ENCODE peak calls at places on chromosomes 1 and 21, in six cellular contexts. U is activated CD8-positive, alpha-beta memory T cell treated with anti-CD3 and anti-CD28 coated beads, Interleukin-2, amount 50 U/mL, for 4 hours; J is AG04449; N is AG09319; M is NCI-H1694 treated with DMSO at 0.1 percent for 48 hours; P is GM06990. K is an unnamed sample.

GRCh38 chr1:96519851-96520281 is 201.7 kb upstream of the PTBP2 start:
- DNase-seq in U (no peak), J (no peak), N (no peak), M (no peak), P (no peak), K (no peak)

GRCh38 chr1:224430511-224431113 is 4.0 kb downstream of the WDR26 start:
- DNase-seq in U (peak), J (no peak), N (no peak), M (no peak), P (peak), K (no peak)

GRCh38 chr1:110235839-110236682 is 25.9 kb downstream of the KCNC4 start:
- DNase-seq in U (no peak), J (peak), N (peak), M (no peak), P (no peak), K (no peak)

GRCh38 chr1:218496561-218496960 is 151.4 kb downstream of the TGFB2 start:
- DNase-seq in U (no peak), J (peak), N (peak), M (no peak), P (no peak), K (peak)

GRCh38 chr1:198118136-198118535 is 38.7 kb upstream of the NEK7 start:
- DNase-seq in U (no peak), J (peak), N (peak), M (no peak), P (no peak), K (peak)

GRCh38 chr21:44583800-44584147 is 3.4 kb upstream of the KRTAP10-5 start:
- DNase-seq in U (no peak), J (no peak), N (no peak), M (no peak), P (no peak), K (no peak)

GRCh38 chr1:99397029-99397428 is 132.7 kb downstream of the PLPPR4 start:
- DNase-seq in U (no peak), J (no peak), N (no peak), M (no peak), P (no peak), K (no peak)

GRCh38 chr1:115665319-115665718 is 23.5 kb downstream of the VANGL1 start:
- DNase-seq in U (no peak), J (no peak), N (no peak), M (no peak), P (no peak), K (no peak)

GRCh38 chr1:32972814-32973428 is 8.3 kb upstream of the RNF19B start:
- DNase-seq in U (no peak), J (no peak), N (no peak), M (peak), P (no peak), K (no peak)

GRCh38 chr1:11059166-11059989 is 440 bp downstream of the SRM start:
- DNase-seq in U (peak), J (no peak), N (no peak), M (no peak), P (no peak), K (no peak)

GRCh38 chr1:86515597-86515996 is 31.3 kb upstream of the CLCA4 start:
- DNase-seq in U (no peak), J (no peak), N (no peak), M (no peak), P (no peak), K (no peak)

GRCh38 chr1:232602622-232603021 is 27.3 kb downstream of the SIPA1L2 start:
- DNase-seq in U (no peak), J (no peak), N (no peak), M (no peak), P (no peak), K (no peak)

GRCh38 chr1:241611063-241611462 is 29.1 kb downstream of the CHML start:
- DNase-seq in U (no peak), J (no peak), N (no peak), M (peak), P (peak), K (no peak)

GRCh38 chr1:204493882-204494280 is 724 bp downstream of the PIK3C2B start:
- DNase-seq in U (peak), J (no peak), N (no peak), M (peak), P (no peak), K (no peak)

GRCh38 chr1:166920561-166921475 is 44.8 kb upstream of the TADA1 start:
- DNase-seq in U (no peak), J (no peak), N (no peak), M (no peak), P (no peak), K (no peak)

GRCh38 chr1:157388057-157388456 is 164.3 kb downstream of the FCRL5 start:
- DNase-seq in U (no peak), J (no peak), N (no peak), M (no peak), P (no peak), K (no peak)

GRCh38 chr21:31326478-31327247 is 17.4 kb downstream of the TIAM1 start:
- DNase-seq in U (peak), J (no peak), N (no peak), M (peak), P (peak), K (no peak)

GRCh38 chr1:232519186-232519585 is 110.7 kb downstream of the SIPA1L2 start:
- DNase-seq in U (no peak), J (no peak), N (no peak), M (peak), P (no peak), K (no peak)

GRCh38 chr1:230030122-230030821 is 36.8 kb upstream of the GALNT2 start:
- DNase-seq in U (no peak), J (no peak), N (no peak), M (no peak), P (no peak), K (no peak)

GRCh38 chr1:52523376-52523775 is 29.5 kb downstream of the TUT4 start:
- DNase-seq in U (no peak), J (peak), N (no peak), M (no peak), P (no peak), K (no peak)

GRCh38 chr1:21919520-21919919 is 17.6 kb downstream of the HSPG2 start:
- DNase-seq in U (no peak), J (no peak), N (no peak), M (no peak), P (no peak), K (no peak)

GRCh38 chr1:108813326-108813725 is 43.6 kb downstream of the AKNAD1 start:
- DNase-seq in U (no peak), J (no peak), N (no peak), M (no peak), P (no peak), K (no peak)

GRCh38 chr1:199151634-199152429 is 513.0 kb downstream of the PTPRC start:
- DNase-seq in U (no peak), J (no peak), N (no peak), M (no peak), P (peak), K (no peak)

GRCh38 chr1:246794261-246795093 is 70.3 kb downstream of the SCCPDH start:
- DNase-seq in U (no peak), J (no peak), N (no peak), M (no peak), P (no peak), K (no peak)

GRCh38 chr1:168199056-168199455 is 20.3 kb downstream of the TIPRL start:
- DNase-seq in U (no peak), J (no peak), N (no peak), M (no peak), P (no peak), K (no peak)

GRCh38 chr1:167219646-167220536 is 795 bp upstream of the POU2F1 start:
- DNase-seq in U (peak), J (no peak), N (no peak), M (peak), P (peak), K (peak)

GRCh38 chr1:222256058-222256457 is 291.8 kb downstream of the HHIPL2 start:
- DNase-seq in U (no peak), J (no peak), N (no peak), M (no peak), P (no peak), K (no peak)

GRCh38 chr1:22277662-22278061 is 134.8 kb upstream of the WNT4 start:
- DNase-seq in U (no peak), J (no peak), N (no peak), M (no peak), P (no peak), K (no peak)

GRCh38 chr1:88701275-88701674 is 17.2 kb downstream of the PKN2 start:
- DNase-seq in U (no peak), J (no peak), N (no peak), M (no peak), P (peak), K (no peak)

GRCh38 chr1:58883888-58884482 is 100.1 kb upstream of the JUN start:
- DNase-seq in U (no peak), J (no peak), N (no peak), M (no peak), P (no peak), K (no peak)

GRCh38 chr1:84701366-84701765 is 11.1 kb upstream of the SSX2IP start:
- DNase-seq in U (no peak), J (no peak), N (no peak), M (no peak), P (no peak), K (no peak)

GRCh38 chr1:99198377-99198776 is 65.9 kb upstream of the PLPPR4 start:
- DNase-seq in U (no peak), J (no peak), N (no peak), M (no peak), P (no peak), K (no peak)

GRCh38 chr1:7538849-7539771 is 232.0 kb upstream of the VAMP3 start:
- DNase-seq in U (no peak), J (no peak), N (no peak), M (no peak), P (no peak), K (no peak)

GRCh38 chr21:44012474-44013379 is 618 bp downstream of the TRAPPC10 start:
- DNase-seq in U (peak), J (no peak), N (no peak), M (peak), P (peak), K (no peak)

GRCh38 chr1:186722711-186723309 is 42.6 kb upstream of the PTGS2 start:
- DNase-seq in U (no peak), J (no peak), N (peak), M (peak), P (no peak), K (no peak)